ENCODE peak calls at places on chromosomes 3 and 15, in four cellular contexts. X, H, R and M are unnamed samples.

GRCh38 chr15:41578736-41579383 is 19.8 kb downstream of the TYRO3 start:
- DNase-seq in H (no peak), X (no peak), R (no peak), M (no peak)

GRCh38 chr3:7461202-7461825 is 600.4 kb downstream of the GRM7 start:
- DNase-seq in X (no peak), H (no peak), R (no peak), M (no peak)

GRCh38 chr3:66128623-66129022 is 89.9 kb upstream of the MAGI1 start:
- DNase-seq in R (no peak), H (no peak), X (no peak), M (no peak)

GRCh38 chr15:100106732-100107131 is 235.0 kb downstream of the ADAMTS17 start:
- DNase-seq in H (no peak), R (no peak), X (no peak), M (no peak)

GRCh38 chr3:70342149-70342548 is 29.7 kb upstream of the MDFIC2 start:
- DNase-seq in H (no peak), R (no peak), X (no peak), M (no peak)

GRCh38 chr3:48434591-48435222 is 4.8 kb upstream of the PLXNB1 start:
- DNase-seq in X (peak; percentile 15), R (no peak), H (peak; percentile 20), M (no peak)

GRCh38 chr3:66705071-66705470 is 204.2 kb upstream of the LRIG1 start:
- DNase-seq in R (no peak), H (no peak), X (no peak), M (no peak)

GRCh38 chr3:45043715-45044299 is 17.7 kb downstream of the CLEC3B start:
- DNase-seq in R (no peak), H (no peak), X (no peak), M (peak; percentile 52)

GRCh38 chr3:142633073-142633472 is 36.9 kb downstream of the PLS1 start:
- DNase-seq in X (no peak), R (no peak), H (no peak), M (no peak)

GRCh38 chr3:151875759-151876158 is 2.3 kb downstream of the SUCNR1 start:
- DNase-seq in H (no peak), X (no peak), R (no peak), M (no peak)

GRCh38 chr15:58748040-58748786 is 1.3 kb downstream of the ADAM10 start:
- DNase-seq in H (no peak), R (no peak), X (no peak), M (no peak)

GRCh38 chr3:151135548-151136337 is 50.3 kb downstream of the MED12L start:
- DNase-seq in H (no peak), X (peak; percentile 38), R (no peak), M (no peak)

GRCh38 chr3:134350266-134350665 is 24.0 kb downstream of the AMOTL2 start:
- DNase-seq in R (no peak), X (no peak), H (no peak), M (no peak)

GRCh38 chr15:65209701-65210643 is 1.3 kb downstream of the CILP start:
- DNase-seq in X (no peak), H (no peak), R (no peak), M (no peak)

GRCh38 chr3:101081990-101082389 is 88.8 kb upstream of the ABI3BP start:
- DNase-seq in R (no peak), H (no peak), X (no peak), M (no peak)

GRCh38 chr3:127970966-127971592 is 56.0 kb downstream of the KBTBD12 start:
- DNase-seq in H (peak; percentile 31), X (no peak), R (peak; percentile 53), M (no peak)

GRCh38 chr3:169772530-169772950 is 656 bp upstream of the MYNN start:
- DNase-seq in R (peak; percentile 63), X (peak; percentile 77), H (peak; percentile 65), M (no peak)

GRCh38 chr15:42890161-42890913 is 30.2 kb downstream of the TTBK2 start:
- DNase-seq in H (no peak), R (no peak), X (no peak), M (peak; percentile 39)

GRCh38 chr3:48013288-48013980 is 2.8 kb downstream of the MAP4 start:
- DNase-seq in R (peak; percentile 12), H (peak; percentile 31), X (peak; percentile 40), M (peak; percentile 40)

GRCh38 chr3:8784676-8785435 is 15.4 kb upstream of the OXTR start:
- DNase-seq in H (no peak), R (no peak), X (no peak), M (no peak)

GRCh38 chr3:141835557-141836224 is 40.8 kb upstream of the ATP1B3 start:
- DNase-seq in X (no peak), H (no peak), R (no peak), M (no peak)

GRCh38 chr3:104291437-104291851 is 1075.3 kb upstream of the ALCAM start:
- DNase-seq in R (no peak), X (no peak), H (no peak), M (no peak)

GRCh38 chr15:38991126-38991525 is 426.5 kb upstream of the RASGRP1 start:
- DNase-seq in R (no peak), H (peak; percentile 21), X (no peak), M (no peak)

GRCh38 chr3:158809642-158810041 is 7.8 kb downstream of the MFSD1 start:
- DNase-seq in R (no peak), H (no peak), X (no peak), M (no peak)

GRCh38 chr3:158804441-158804840 is 2.6 kb downstream of the MFSD1 start:
- DNase-seq in H (no peak), X (no peak), R (no peak), M (no peak)

GRCh38 chr3:158810823-158811425 is 9.1 kb downstream of the MFSD1 start:
- DNase-seq in X (no peak), R (no peak), H (no peak), M (no peak)

GRCh38 chr3:158808697-158809096 is 6.8 kb downstream of the MFSD1 start:
- DNase-seq in X (no peak), H (no peak), R (no peak), M (no peak)
- H3K4me3 ChIP-seq in X (no peak overlapping the region), H (no peak overlapping the region), R (no peak overlapping the region), M (no peak overlapping the region)

GRCh38 chr3:124034016-124034808 is 42.3 kb upstream of the ROPN1 start:
- DNase-seq in R (no peak), H (no peak), X (peak; percentile 19), M (no peak)

GRCh38 chr3:124032351-124032880 is 40.5 kb upstream of the ROPN1 start:
- DNase-seq in H (peak; percentile 42), X (no peak), R (peak; percentile 41), M (no peak)

GRCh38 chr3:124033360-124034015 is 41.6 kb upstream of the ROPN1 start:
- DNase-seq in R (no peak), H (no peak), X (peak; percentile 31), M (no peak)

GRCh38 chr3:124034809-124035152 is 42.9 kb upstream of the ROPN1 start:
- DNase-seq in H (no peak), R (no peak), X (no peak), M (no peak)

GRCh38 chr3:124032881-124033359 is 41.0 kb upstream of the ROPN1 start:
- DNase-seq in X (peak; percentile 85), R (peak; percentile 80), H (peak; percentile 76), M (peak; percentile 22)
- TF ChIP-seq CTCF in X (peak; percentile 65), R (peak; percentile 88), H (peak; percentile 83), M (peak; percentile 83)

GRCh38 chr15:76332796-76333195 is 3.8 kb upstream of the ISL2 start:
- DNase-seq in X (no peak), R (no peak), H (no peak), M (no peak)
- H3K27me3 ChIP-seq in X (no peaks in the 10 kb centered on the region), R (peaks cover 14% of the 10 kb centered on the region), H (peaks cover 57% of the 10 kb centered on the region), M (no peaks in the 10 kb centered on the region)

GRCh38 chr15:40367673-40368611 is 9.9 kb downstream of the DISP2 start:
- DNase-seq in R (peak; percentile 64), H (peak; percentile 74), X (peak; percentile 86), M (no peak)
- H3K4me3 ChIP-seq in R (peak overlapping the region; percentile 41), H (peak overlapping the region; percentile 48), X (no peak overlapping the region), M (peak overlapping the region; percentile 25)

DNA sequence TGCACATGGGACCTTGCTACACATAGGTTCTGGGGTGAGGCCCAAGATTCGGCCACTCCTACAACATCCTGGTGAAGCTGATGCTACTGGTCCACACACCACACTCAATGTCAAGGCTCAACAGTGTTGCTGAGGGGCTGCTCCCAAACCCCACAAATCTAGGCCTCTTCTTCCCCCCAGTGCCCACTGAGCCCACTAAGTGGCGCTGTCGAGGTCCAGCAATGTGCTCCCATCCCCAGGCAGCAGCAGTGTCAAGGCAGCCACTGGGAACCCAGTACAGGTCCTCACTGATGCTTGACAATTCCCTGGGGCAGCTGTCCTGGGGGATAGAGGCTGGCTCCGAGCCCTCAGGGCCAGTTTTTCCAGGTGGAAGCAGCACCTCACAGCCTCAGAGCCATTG is 21.5 kb downstream of the SCN5A start:
- DNase-seq in H (no peak), X (no peak), R (no peak), M (no peak)
- TF ChIP-seq CTCF in H (no peak), X (no peak), R (no peak), M (peak; percentile 55)

DNA sequence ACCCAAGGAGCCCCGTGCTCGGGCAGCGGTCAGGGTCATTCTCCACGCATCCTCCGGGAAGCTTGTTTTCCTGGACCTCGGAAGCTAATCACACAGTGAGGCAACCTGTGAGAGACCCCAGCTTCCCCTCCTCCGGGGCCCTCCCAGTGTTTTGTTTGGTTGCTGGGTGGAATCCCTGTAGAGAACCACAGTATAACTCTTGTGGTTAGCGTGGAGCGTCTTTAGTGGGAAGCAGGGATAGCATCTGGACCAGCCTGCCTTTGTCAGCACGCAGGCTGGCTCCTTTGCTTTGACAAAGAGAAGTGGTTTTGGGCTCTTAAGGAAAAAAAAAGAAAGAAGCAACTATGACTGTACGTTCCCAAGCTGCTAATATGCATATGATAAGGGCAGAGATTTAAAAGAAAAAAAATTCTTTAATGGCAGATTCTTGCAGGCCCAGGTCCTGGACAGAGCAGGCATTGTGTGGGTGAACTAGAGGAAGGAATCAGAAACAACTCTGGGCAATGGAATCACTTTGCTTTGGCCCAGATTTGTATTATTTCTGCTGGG is 340.8 kb upstream of the CTDSPL start:
- DNase-seq in X (no peak), H (no peak), R (no peak), M (no peak)
- H3K27me3 ChIP-seq in X (no peaks in the 10 kb centered on the region), H (no peaks in the 10 kb centered on the region), R (no peaks in the 10 kb centered on the region), M (no peaks in the 10 kb centered on the region)

GRCh38 chr15:76335129-76335850 is 1.3 kb upstream of the ISL2 start:
- DNase-seq in R (no peak), H (no peak), X (no peak), M (no peak)
- H3K4me3 ChIP-seq in R (peak overlapping the region; percentile 16), H (no peak overlapping the region), X (no peak overlapping the region), M (peak overlapping the region; percentile 37)